ENCODE peak calls at places on chromosomes 7 and 10, in eight cellular contexts. P is uterus, W is upper lobe of left lung, I is HCT116, Z is transverse colon, O is GM12878, H is A549, X is heart left ventricle. K is an unnamed sample.

GRCh38 chr7:40483630-40484029 is 348.8 kb downstream of the SUGCT start:
- DNase-seq in X (no peak), H (no peak), O (no peak), I (no peak), P (no peak), Z (no peak), W (no peak), K (no peak)

GRCh38 chr7:148609045-148609725 is 18.6 kb downstream of the C7orf33 start:
- DNase-seq in H (no peak), I (no peak), X (no peak), Z (no peak), P (no peak), W (no peak), O (no peak), K (no peak)

GRCh38 chr7:64880322-64881297 is 22.5 kb upstream of the ZNF273 start:
- DNase-seq in W (no peak), O (no peak), H (no peak), P (no peak), Z (no peak), I (no peak), X (no peak), K (no peak)

GRCh38 chr7:148735141-148735540 is 36.4 kb downstream of the CUL1 start:
- DNase-seq in X (no peak), I (no peak), P (no peak), Z (no peak), W (peak), H (no peak), O (no peak), K (peak)

GRCh38 chr7:100874300-100874576 is 665 bp upstream of the SRRT start:
- DNase-seq in Z (no peak), O (no peak), H (no peak), W (no peak), I (no peak), P (no peak), X (no peak), K (no peak)

GRCh38 chr7:142908921-142909870 is 23.7 kb upstream of the TRPV6 start:
- DNase-seq in I (peak), X (no peak), P (no peak), W (peak), H (peak), O (no peak), Z (no peak), K (no peak)

GRCh38 chr7:129875745-129876411 is 76.9 kb downstream of the UBE2H start:
- DNase-seq in X (no peak), H (peak), Z (no peak), P (no peak), I (no peak), O (no peak), W (no peak), K (no peak)

GRCh38 chr7:11228515-11228914 is 254.8 kb downstream of the PHF14 start:
- DNase-seq in H (no peak), W (no peak), X (peak), I (no peak), P (peak), Z (peak), O (no peak), K (peak)

GRCh38 chr7:100641860-100642533 is 645 bp upstream of the TFR2 start:
- DNase-seq in X (no peak), I (no peak), W (no peak), H (no peak), Z (no peak), O (no peak), P (no peak), K (no peak)

GRCh38 chr10:68869623-68870022 is 31.5 kb upstream of the DDX50 start:
- DNase-seq in O (no peak), P (no peak), H (no peak), X (no peak), W (no peak), Z (no peak), I (no peak), K (no peak)

GRCh38 chr7:102914585-102914984 is 1.8 kb downstream of the LRRC17 start:
- DNase-seq in O (no peak), P (peak), Z (no peak), H (no peak), X (peak), W (no peak), I (no peak), K (no peak)

GRCh38 chr10:118106426-118106825 is 59.7 kb upstream of the RAB11FIP2 start:
- DNase-seq in I (peak), Z (no peak), W (no peak), H (peak), O (no peak), P (no peak), X (peak), K (no peak)

GRCh38 chr7:3235322-3235721 is 65.7 kb upstream of the SDK1 start:
- DNase-seq in P (no peak), I (no peak), Z (no peak), O (no peak), W (no peak), X (no peak), H (no peak), K (no peak)

GRCh38 chr7:27906385-27907091 is 166.6 kb downstream of the TAX1BP1 start:
- DNase-seq in Z (no peak), P (no peak), X (no peak), H (no peak), I (no peak), O (no peak), W (no peak), K (no peak)

GRCh38 chr10:35781643-35782035 is 139.5 kb upstream of the FZD8 start:
- DNase-seq in Z (peak), O (no peak), P (no peak), I (no peak), H (peak), X (no peak), W (no peak), K (no peak)

GRCh38 chr10:81157649-81158048 is 619.9 kb downstream of the SH2D4B start:
- DNase-seq in H (no peak), O (no peak), Z (no peak), P (no peak), X (no peak), I (no peak), W (no peak), K (no peak)

GRCh38 chr10:130175074-130175473 is 38.9 kb downstream of the GLRX3 start:
- DNase-seq in O (no peak), Z (no peak), P (no peak), X (no peak), I (no peak), H (no peak), W (no peak), K (no peak)

GRCh38 chr10:95273393-95274312 is 17.1 kb downstream of the PDLIM1 start:
- DNase-seq in Z (peak), H (peak), X (peak), I (no peak), O (no peak), P (peak), W (no peak), K (peak)

GRCh38 chr10:34908472-34908871 is 93.4 kb upstream of the PARD3 start:
- DNase-seq in P (peak), W (no peak), I (no peak), H (no peak), X (no peak), O (no peak), Z (no peak), K (no peak)

GRCh38 chr10:89640242-89640641 is 4.8 kb downstream of the PANK1 start:
- DNase-seq in W (no peak), H (no peak), P (no peak), Z (no peak), X (no peak), I (no peak), O (no peak), K (no peak)

GRCh38 chr7:66330961-66331360 is 125.8 kb downstream of the TPST1 start:
- DNase-seq in P (peak), W (no peak), X (peak), O (no peak), H (no peak), Z (no peak), I (no peak), K (peak)

GRCh38 chr7:41701068-41701467 is 1.8 kb downstream of the INHBA start:
- DNase-seq in H (no peak), W (peak), X (no peak), P (no peak), O (no peak), I (no peak), Z (no peak), K (no peak)

GRCh38 chr7:41705109-41705871 is 2.4 kb upstream of the INHBA start:
- DNase-seq in H (peak), X (peak), W (peak), P (peak), Z (peak), I (no peak), O (peak), K (peak)

GRCh38 chr7:41700044-41700471 is 2.8 kb downstream of the INHBA start:
- DNase-seq in Z (no peak), I (no peak), X (no peak), P (no peak), O (no peak), H (no peak), W (peak), K (no peak)

GRCh38 chr7:41701542-41701941 is 1.3 kb downstream of the INHBA start:
- DNase-seq in I (no peak), X (no peak), H (no peak), Z (no peak), P (no peak), O (no peak), W (peak), K (no peak)

GRCh38 chr7:41702635-41703371 is at the start of gene INHBA:
- DNase-seq in Z (no peak), X (no peak), I (no peak), P (peak), H (peak), O (no peak), W (no peak), K (no peak)
- TF ChIP-seq POLR2A in Z (no peak), X (no peak), I (no peak), P (no peak), H (no peak), O (no peak), W (no peak), K (no peak)

DNA sequence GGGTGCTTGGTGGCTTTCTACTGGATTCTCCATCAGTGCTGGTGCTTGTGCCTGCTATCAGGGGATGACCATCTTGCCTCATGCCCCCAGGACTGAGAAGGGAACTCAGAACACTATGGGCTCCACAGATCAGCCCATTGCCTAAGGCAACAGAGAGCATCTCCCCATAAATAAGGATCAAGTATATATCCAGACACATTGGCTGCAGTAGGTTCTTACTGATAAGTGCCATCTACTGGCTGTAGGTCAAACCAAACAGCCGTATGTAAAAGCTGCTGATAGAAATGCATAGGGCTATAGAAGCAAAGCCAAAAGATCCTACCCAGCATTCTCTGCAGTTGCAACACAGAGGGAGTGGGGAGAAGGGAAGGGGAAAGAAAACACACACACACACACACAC is 153.7 kb downstream of the CDK14 start:
- DNase-seq in W (no peak), O (no peak), I (no peak), X (no peak), H (peak), P (no peak), Z (no peak), K (no peak)
- TF ChIP-seq CTCF in W (no peak), O (peak), I (no peak), X (no peak), H (no peak), P (no peak), Z (no peak), K (no peak)

DNA sequence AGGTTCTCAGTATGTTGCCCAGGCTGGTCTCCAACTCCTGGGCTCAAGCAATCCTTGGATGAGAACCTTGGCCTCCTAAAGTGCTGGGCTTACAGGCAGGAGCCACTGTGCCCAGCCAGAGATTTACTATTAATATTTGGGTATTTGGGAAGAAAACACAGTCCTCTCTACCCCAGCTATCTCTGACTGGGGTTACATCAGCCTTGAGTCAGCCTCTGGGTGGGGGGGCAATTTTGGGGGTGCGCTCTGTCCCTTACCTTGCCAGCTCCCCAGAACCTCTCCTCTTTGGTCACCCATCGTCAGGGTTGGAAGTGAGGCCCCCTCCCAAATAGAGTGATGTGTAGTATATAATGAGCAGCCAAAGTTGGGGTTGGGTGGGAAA is 1.8 kb downstream of the MLXIPL start:
- DNase-seq in P (no peak), W (no peak), O (no peak), H (no peak), I (no peak), Z (no peak), X (no peak), K (no peak)
- H3K4me3 ChIP-seq in P (no peak), W (peak), O (no peak), H (no peak), I (peak), Z (no peak), X (no peak), K (peak)

GRCh38 chr7:69656077-69656476 is 57.8 kb downstream of the AUTS2 start:
- DNase-seq in X (no peak), W (no peak), H (no peak), I (no peak), O (no peak), Z (no peak), P (no peak), K (no peak)

GRCh38 chr7:69657331-69657730 is 59.1 kb downstream of the AUTS2 start:
- DNase-seq in I (no peak), H (no peak), X (no peak), W (no peak), O (no peak), Z (no peak), P (no peak), K (no peak)

GRCh38 chr7:69661342-69661741 is 63.1 kb downstream of the AUTS2 start:
- DNase-seq in I (no peak), X (no peak), Z (no peak), O (no peak), H (no peak), P (no peak), W (no peak), K (no peak)

GRCh38 chr7:69656890-69657289 is 58.6 kb downstream of the AUTS2 start:
- DNase-seq in I (no peak), P (peak), H (no peak), W (no peak), O (no peak), Z (no peak), X (peak), K (peak)

GRCh38 chr7:69659964-69660363 is 61.7 kb downstream of the AUTS2 start:
- DNase-seq in O (no peak), X (no peak), H (no peak), Z (no peak), I (no peak), P (no peak), W (no peak), K (no peak)
- TF ChIP-seq POLR2A in O (no peak), X (no peak), H (no peak), Z (no peak), I (no peak), P (no peak), W (no peak), K (no peak)

GRCh38 chr10:32005050-32005449 is 51.2 kb downstream of the KIF5B start:
- DNase-seq in W (no peak), H (peak), O (peak), P (no peak), Z (peak), X (no peak), I (peak), K (no peak)
- TF ChIP-seq CTCF in W (no peak), H (peak), O (peak), P (peak), Z (peak), X (peak), I (peak), K (peak)

DNA sequence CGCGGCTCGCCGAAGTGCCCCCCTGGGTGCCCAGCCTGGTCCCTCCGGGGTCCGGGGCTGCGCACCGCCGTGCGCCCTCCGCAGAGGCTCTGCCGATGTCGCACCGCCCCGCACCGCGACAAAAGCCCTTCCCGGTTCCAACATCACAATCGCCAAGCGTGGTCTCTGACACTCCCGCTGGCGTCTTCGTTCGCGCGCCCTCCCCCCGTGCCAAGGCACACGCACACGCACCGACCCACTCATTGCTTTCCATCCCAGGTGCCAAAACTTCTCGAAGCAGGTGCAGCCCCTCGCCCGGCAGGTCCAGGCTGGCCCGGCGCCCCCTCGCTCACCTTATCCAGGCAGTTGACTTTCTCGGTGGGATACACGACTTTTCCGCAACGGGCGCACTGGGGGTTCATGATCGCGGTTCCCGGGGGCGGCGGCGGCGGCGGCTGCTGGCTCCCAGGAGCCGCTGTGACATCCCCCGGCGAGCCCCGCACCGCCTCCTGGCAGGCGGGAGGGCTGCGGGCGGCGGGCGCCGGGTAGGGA is 276.4 kb upstream of the NEBL start:
- DNase-seq in Z (no peak), W (no peak), P (no peak), H (no peak), X (peak), O (no peak), I (no peak), K (no peak)
- H3K4me3 ChIP-seq in Z (peak), W (peak), P (peak), H (peak), X (peak), O (no peak), I (peak), K (peak)

DNA sequence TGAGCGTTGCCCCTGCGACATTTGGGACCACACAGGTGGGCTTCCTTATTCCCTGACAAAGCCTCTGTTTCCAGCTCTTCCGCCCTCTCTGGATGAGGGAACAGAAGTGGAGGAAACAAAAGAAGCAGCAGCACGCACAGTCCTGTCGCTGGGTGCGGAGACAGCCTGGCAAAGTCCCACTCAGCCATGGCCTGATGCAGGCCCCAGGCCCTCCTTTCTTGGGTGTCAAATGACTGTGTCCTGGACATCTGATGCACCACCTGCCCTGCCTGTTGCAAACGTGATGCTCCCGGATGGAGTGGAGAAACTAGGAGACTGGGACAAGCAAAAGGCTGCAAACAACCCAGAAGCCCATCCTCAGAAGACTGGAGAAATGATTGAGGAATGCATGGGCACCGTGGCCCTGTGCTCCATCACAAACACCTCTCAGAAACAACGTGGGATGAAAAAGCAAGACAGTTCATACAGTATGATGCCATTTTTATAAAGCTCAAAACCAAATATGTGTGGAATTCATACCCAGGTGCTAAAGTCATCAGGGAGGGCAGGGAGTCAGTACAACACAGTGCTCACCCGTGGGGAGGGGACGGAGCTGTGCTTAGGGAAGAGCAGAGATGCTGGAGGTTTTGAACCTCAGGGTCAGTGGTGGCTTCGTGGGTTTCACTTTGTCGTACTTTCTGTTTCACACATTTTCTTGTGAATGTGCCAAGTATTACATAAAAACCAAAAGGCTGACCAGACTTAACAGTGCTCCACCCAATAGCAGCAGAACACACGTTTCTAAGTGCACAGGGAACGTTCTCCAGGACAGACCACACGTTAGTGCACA is 20.9 kb downstream of the ZMIZ2 start:
- DNase-seq in H (no peak), O (peak), W (no peak), X (no peak), P (no peak), I (no peak), Z (peak), K (peak)
- TF ChIP-seq POLR2A in H (no peak), O (no peak), W (no peak), X (no peak), P (no peak), I (no peak), Z (no peak), K (no peak)